ENCODE peak calls at places on chromosomes 2 and 18, in four cellular contexts. D, P, T and A are unnamed samples.
A peak's percentile ranks its signal among the peaks of the same experiment; 100 is the strongest.

GRCh38 chr2:64987963-64988419 is 1.2 kb upstream of the SLC1A4 start:
- DNase-seq in D (no peak), P (no peak), T (peak; percentile 74), A (no peak)

GRCh38 chr2:78913284-78913683 is 112.2 kb upstream of the REG3G start:
- DNase-seq in D (no peak), P (no peak), T (no peak), A (no peak)

GRCh38 chr18:7946724-7947377 is 379.7 kb downstream of the PTPRM start:
- DNase-seq in D (no peak), P (no peak), T (no peak), A (no peak)

GRCh38 chr2:98280376-98281102 is 65.7 kb upstream of the CNGA3 start:
- DNase-seq in D (peak; percentile 30), P (no peak), T (no peak), A (no peak)

GRCh38 chr18:51537487-51537886 is 340.0 kb upstream of the MEX3C start:
- DNase-seq in D (peak; percentile 58), P (peak; percentile 16), T (no peak), A (no peak)

GRCh38 chr2:238136820-238137537 is 1.5 kb upstream of the KLHL30 start:
- DNase-seq in D (no peak), P (no peak), T (peak; percentile 41), A (no peak)

GRCh38 chr2:205903549-205904129 is 182.3 kb downstream of the INO80D start:
- DNase-seq in D (peak; percentile 57), P (peak; percentile 53), T (peak; percentile 79), A (peak; percentile 44)

GRCh38 chr18:3994061-3994687 is 460.9 kb downstream of the DLGAP1 start:
- DNase-seq in D (no peak), P (no peak), T (no peak), A (no peak)

GRCh38 chr18:22783662-22784076 is 149.5 kb upstream of the RBBP8 start:
- DNase-seq in D (no peak), P (no peak), T (peak; percentile 69), A (no peak)

GRCh38 chr2:43127208-43127940 is 99.0 kb downstream of the ZFP36L2 start:
- DNase-seq in D (peak; percentile 94), P (peak; percentile 68), T (peak; percentile 68), A (peak; percentile 77)

GRCh38 chr2:146986161-146986560 is 858.7 kb upstream of the ACVR2A start:
- DNase-seq in D (no peak), P (no peak), T (no peak), A (no peak)

GRCh38 chr2:116057538-116057937 is 1615.1 kb downstream of the DPP10 start:
- DNase-seq in D (no peak), P (no peak), T (no peak), A (no peak)

GRCh38 chr2:11123001-11123809 is 32.1 kb upstream of the SLC66A3 start:
- DNase-seq in D (no peak), P (no peak), T (no peak), A (no peak)

GRCh38 chr2:163571423-163572102 is 164.2 kb downstream of the FIGN start:
- DNase-seq in D (no peak), P (no peak), T (peak; percentile 16), A (no peak)

GRCh38 chr18:34510926-34511325 is 199.2 kb upstream of the DTNA start:
- DNase-seq in D (no peak), P (no peak), T (no peak), A (no peak)

GRCh38 chr2:10892796-10893350 is 18.9 kb upstream of the KCNF1 start:
- DNase-seq in D (no peak), P (no peak), T (no peak), A (no peak)

DNA sequence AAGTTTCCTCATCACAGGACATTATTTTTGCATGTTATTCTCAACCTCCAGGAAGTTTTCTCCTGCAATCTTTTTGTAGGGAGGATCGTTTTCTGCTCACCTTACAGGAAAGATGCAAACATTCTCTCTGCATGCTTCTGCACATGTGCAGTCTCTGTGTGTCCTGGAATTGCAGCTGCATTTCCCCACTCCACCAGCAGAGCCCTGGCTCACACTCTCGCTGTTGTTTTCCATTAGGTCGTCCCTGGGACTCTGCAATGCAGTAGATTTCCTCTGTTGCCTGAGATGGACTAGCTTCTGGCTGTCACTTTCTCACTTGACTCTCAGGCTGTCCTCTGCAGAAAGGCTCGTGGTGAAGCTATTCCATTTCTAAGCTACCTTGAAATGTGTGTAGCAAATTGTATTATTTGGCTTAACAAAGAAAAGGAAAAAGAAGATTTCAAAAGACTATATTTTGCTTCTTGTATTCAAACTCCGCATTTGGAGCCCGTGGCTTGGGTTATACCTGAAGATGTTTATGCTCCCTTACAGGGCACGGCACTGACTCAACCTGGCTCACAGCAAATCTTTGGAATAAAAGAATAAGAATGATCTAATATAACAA is 346.7 kb downstream of the RAD51AP2 start:
- DNase-seq in D (peak; percentile 68), P (peak; percentile 53), T (peak; percentile 45), A (peak; percentile 53)
- TF ChIP-seq ELF4 in D (no peak), P (no peak), T (no peak), A (no peak)

DNA sequence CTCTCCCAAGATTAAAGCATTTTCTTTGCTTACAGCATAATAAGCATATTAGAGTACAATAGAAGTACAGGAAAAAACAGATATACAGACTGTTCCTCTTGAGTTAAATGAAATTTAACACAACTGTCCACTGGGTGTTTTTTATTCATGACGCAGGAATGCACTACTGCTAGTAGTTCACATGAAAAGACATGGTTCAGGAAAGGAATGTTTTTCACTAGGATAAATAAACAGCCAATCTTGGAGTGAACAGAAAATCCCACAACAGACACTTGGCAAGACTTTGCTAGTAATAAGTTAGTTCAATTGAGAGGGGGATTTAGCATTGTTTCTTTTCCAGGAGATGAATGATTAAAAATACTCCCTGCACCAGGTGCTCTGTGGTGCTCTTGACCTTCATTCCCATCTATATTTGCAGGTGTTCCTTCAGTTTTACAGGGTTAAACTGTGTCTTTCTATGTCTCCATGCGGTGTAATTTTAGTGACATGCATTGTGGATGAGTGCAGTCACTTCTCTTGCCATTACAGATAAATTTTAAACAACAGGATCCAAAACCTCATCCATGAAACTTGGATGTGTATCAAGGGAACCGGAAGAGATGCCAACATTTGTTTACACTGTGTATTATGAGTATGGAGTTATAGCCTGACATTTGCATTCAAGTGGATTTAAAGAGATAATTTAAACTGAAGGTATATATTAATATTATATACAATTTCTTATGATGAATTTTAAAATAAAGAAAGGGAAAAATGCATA is 796.6 kb downstream of the DSC3 start:
- DNase-seq in D (no peak), P (no peak), T (no peak), A (no peak)
- TF ChIP-seq ELF4 in D (no peak), P (no peak), T (no peak), A (no peak)

DNA sequence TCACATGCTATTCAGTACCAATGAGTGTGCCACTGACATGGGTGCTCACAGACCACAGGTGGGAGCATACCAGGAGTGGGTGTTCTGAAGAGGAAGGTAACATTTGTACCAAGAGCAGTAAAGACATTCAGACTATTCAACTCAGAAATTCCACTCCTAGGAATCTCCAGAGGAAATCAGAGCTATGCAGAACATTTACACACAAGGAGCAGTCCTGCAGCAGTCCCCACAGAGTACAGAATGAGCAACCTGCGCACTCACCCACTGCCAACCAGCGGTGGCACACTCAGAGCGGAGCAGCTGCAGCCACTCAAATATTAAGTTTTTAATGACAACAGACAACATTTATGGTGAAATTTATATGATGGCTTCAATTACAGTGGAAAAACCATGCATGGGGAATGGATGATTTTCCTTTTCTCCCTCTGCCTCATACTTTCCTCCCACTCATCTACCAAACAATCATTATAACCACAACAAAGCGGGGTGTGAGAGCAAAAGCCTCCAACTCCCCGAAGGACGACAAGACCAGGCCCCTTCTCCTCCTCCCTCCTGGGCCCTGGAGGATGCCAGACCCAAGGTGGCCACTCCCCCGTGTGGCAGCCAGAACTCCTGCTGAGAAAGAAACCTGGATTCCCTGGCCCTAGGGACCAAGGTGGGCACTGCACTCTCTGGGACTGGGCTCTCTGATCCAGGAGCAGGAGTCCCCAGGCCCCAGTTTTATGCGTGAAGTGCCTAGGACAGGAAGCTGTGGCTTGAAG is 5.4 kb downstream of the HS6ST1 start:
- DNase-seq in D (peak; percentile 22), P (no peak), T (no peak), A (no peak)
- TF ChIP-seq ELF4 in D (no peak), P (no peak), T (no peak), A (no peak)

GRCh38 chr2:7724336-7724735 is 807.1 kb downstream of the RNF144A start:
- DNase-seq in D (no peak), P (no peak), T (no peak), A (no peak)
- TF ChIP-seq ELF4 in D (no peak), P (no peak), T (no peak), A (no peak)